ENCODE peak calls at places on chromosome 14, in four cellular contexts. One of them, this sample, is unnamed.

GRCh38 chr14:68544150-68544892 is 248.5 kb downstream of the ZFP36L1 start:
- DNase-seq in IMR-90: peak; percentile 100
- DNase-seq in left lung: peak; percentile 61
- DNase-seq in psoas muscle: peak; percentile 66
- DNase-seq in this sample: peak; percentile 84

GRCh38 chr14:95507701-95508103 is 8.7 kb downstream of the SYNE3 start:
- DNase-seq in left lung: peak; percentile 39
- DNase-seq in IMR-90: peak; percentile 75
- DNase-seq in psoas muscle: peak; percentile 45
- DNase-seq in this sample: no peak

GRCh38 chr14:29271669-29272068 is 505.1 kb downstream of the FOXG1 start:
- DNase-seq in IMR-90: peak; percentile 7
- DNase-seq in left lung: no peak
- DNase-seq in psoas muscle: no peak
- DNase-seq in this sample: no peak

GRCh38 chr14:49303952-49304516 is 282.1 kb downstream of the RPS29 start:
- DNase-seq in left lung: no peak
- DNase-seq in psoas muscle: no peak
- DNase-seq in IMR-90: peak; percentile 13
- DNase-seq in this sample: peak; percentile 5

GRCh38 chr14:32397871-32398640 is 69.0 kb downstream of the AKAP6 start:
- DNase-seq in IMR-90: peak; percentile 44
- DNase-seq in left lung: no peak
- DNase-seq in psoas muscle: no peak
- DNase-seq in this sample: no peak

GRCh38 chr14:54348923-54349615 is 47.7 kb upstream of the CDKN3 start:
- DNase-seq in IMR-90: peak; percentile 23
- DNase-seq in psoas muscle: peak; percentile 34
- DNase-seq in left lung: no peak
- DNase-seq in this sample: peak; percentile 39

GRCh38 chr14:104392396-104393198 is 187.0 kb upstream of the C14orf180 start:
- DNase-seq in left lung: no peak
- DNase-seq in psoas muscle: no peak
- DNase-seq in IMR-90: no peak
- DNase-seq in this sample: no peak

GRCh38 chr14:88568196-88568595 is 5.4 kb downstream of the ZC3H14 start:
- DNase-seq in left lung: no peak
- DNase-seq in IMR-90: no peak
- DNase-seq in psoas muscle: no peak
- DNase-seq in this sample: no peak

GRCh38 chr14:80572666-80573065 is 361.4 kb upstream of the DIO2 start:
- DNase-seq in left lung: no peak
- DNase-seq in IMR-90: no peak
- DNase-seq in psoas muscle: no peak
- DNase-seq in this sample: no peak
- TF ChIP-seq CTCF in left lung: no peak
- TF ChIP-seq CTCF in IMR-90: no peak
- TF ChIP-seq CTCF in psoas muscle: no peak
- TF ChIP-seq CTCF in this sample: no peak

GRCh38 chr14:23610815-23611289 is 25.3 kb upstream of the DHRS2 start:
- DNase-seq in psoas muscle: no peak
- DNase-seq in left lung: no peak
- DNase-seq in IMR-90: no peak
- DNase-seq in this sample: no peak

GRCh38 chr14:23612354-23612732 is 23.8 kb upstream of the DHRS2 start:
- DNase-seq in psoas muscle: no peak
- DNase-seq in IMR-90: no peak
- DNase-seq in left lung: peak; percentile 46
- DNase-seq in this sample: no peak

GRCh38 chr14:23614395-23614828 is 21.8 kb upstream of the DHRS2 start:
- DNase-seq in psoas muscle: no peak
- DNase-seq in IMR-90: no peak
- DNase-seq in left lung: no peak
- DNase-seq in this sample: no peak

GRCh38 chr14:23613242-23614070 is 22.7 kb upstream of the DHRS2 start:
- DNase-seq in psoas muscle: no peak
- DNase-seq in left lung: no peak
- DNase-seq in IMR-90: no peak
- DNase-seq in this sample: no peak

GRCh38 chr14:23612802-23613201 is 23.4 kb upstream of the DHRS2 start:
- DNase-seq in IMR-90: no peak
- DNase-seq in psoas muscle: no peak
- DNase-seq in left lung: no peak
- DNase-seq in this sample: no peak
- H3K27ac ChIP-seq in IMR-90: no peak overlapping the region
- H3K27ac ChIP-seq in psoas muscle: no peak overlapping the region
- H3K27ac ChIP-seq in left lung: no peak overlapping the region
- H3K27ac ChIP-seq in this sample: no peak overlapping the region

GRCh38 chr14:64873506-64874220 is 6.0 kb downstream of the SPTB start:
- DNase-seq in left lung: no peak
- DNase-seq in psoas muscle: no peak
- DNase-seq in IMR-90: peak; percentile 1
- DNase-seq in this sample: no peak

GRCh38 chr14:64875350-64875749 is 4.4 kb downstream of the SPTB start:
- DNase-seq in psoas muscle: no peak
- DNase-seq in left lung: no peak
- DNase-seq in IMR-90: no peak
- DNase-seq in this sample: no peak

GRCh38 chr14:64870160-64870559 is 9.5 kb downstream of the SPTB start:
- DNase-seq in psoas muscle: no peak
- DNase-seq in IMR-90: no peak
- DNase-seq in left lung: no peak
- DNase-seq in this sample: no peak

GRCh38 chr14:64867182-64867581 is 12.5 kb downstream of the SPTB start:
- DNase-seq in left lung: no peak
- DNase-seq in IMR-90: no peak
- DNase-seq in psoas muscle: no peak
- DNase-seq in this sample: no peak

GRCh38 chr14:64871344-64871743 is 8.4 kb downstream of the SPTB start:
- DNase-seq in psoas muscle: no peak
- DNase-seq in IMR-90: no peak
- DNase-seq in left lung: no peak
- DNase-seq in this sample: no peak
- H3K4me1 ChIP-seq in psoas muscle: peaks cover 83% of the 10 kb centered on the region
- H3K4me1 ChIP-seq in IMR-90: no peaks in the 10 kb centered on the region
- H3K4me1 ChIP-seq in left lung: no peaks in the 10 kb centered on the region
- H3K4me1 ChIP-seq in this sample: no peaks in the 10 kb centered on the region

GRCh38 chr14:45838597-45838996 is 585.6 kb upstream of the MIS18BP1 start:
- DNase-seq in left lung: no peak
- DNase-seq in IMR-90: no peak
- DNase-seq in psoas muscle: no peak
- DNase-seq in this sample: no peak
- TF ChIP-seq CTCF in left lung: no peak
- TF ChIP-seq CTCF in IMR-90: peak; percentile 5
- TF ChIP-seq CTCF in psoas muscle: no peak
- TF ChIP-seq CTCF in this sample: no peak

DNA sequence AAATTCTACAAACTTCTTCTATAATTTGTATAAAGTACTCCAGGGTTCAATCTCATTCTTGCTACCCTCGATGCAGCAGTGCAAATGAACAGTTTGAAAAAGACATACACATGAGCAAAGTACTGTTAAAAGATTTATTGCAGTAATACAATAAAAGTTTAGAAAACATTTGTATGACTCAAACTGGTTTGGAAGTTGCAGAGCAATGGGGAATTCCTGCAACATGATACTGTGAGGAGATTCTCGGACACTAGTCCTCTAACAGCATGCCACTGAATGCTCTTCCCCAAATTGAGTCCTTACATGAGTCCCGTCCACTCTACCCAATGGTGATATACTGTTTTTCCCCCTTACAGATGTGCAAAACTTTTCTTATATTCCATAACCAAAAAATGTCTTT is 45.4 kb downstream of the ATG14 start:
- DNase-seq in psoas muscle: no peak
- DNase-seq in IMR-90: peak; percentile 85
- DNase-seq in left lung: no peak
- DNase-seq in this sample: no peak
- H3K27ac ChIP-seq in psoas muscle: peak overlapping the region; percentile 18
- H3K27ac ChIP-seq in IMR-90: no peak overlapping the region
- H3K27ac ChIP-seq in left lung: no peak overlapping the region
- H3K27ac ChIP-seq in this sample: no peak overlapping the region

DNA sequence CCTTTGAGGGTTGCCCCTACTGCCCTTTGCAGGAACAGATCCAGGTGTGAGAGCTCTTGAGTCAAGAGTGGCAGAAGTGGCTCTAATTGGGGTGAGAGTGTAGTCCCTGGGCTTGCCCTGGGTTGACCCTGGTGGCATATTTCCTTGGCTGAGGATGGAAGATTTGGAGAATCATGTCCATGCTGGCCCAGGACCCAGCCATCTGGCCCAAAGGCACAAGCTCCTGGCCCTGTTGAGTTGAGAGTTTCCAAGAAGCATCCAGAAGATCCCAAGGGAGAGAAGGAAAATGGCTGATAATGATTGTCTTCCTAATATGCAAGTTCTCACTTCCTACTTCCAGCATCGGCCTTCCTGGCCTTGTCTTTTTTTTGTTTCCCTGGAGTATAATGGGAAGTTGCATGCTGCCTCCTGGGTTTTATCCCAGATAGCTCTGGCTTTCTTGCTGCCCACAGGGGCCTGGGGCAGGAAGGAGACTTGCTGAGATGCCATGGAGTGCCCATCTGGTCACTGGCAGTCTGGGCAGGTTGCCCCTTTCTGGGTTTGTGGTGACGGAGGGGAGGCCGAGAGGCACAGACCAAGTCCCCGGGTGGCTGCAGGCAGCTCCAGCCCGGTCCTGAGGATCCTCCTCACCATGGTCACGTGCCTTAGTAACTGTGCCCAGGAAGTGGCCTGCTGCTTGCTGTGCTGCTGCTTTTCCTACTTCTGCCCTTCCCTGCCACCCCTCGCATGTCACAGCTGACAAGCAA is 55.3 kb upstream of the SRSF5 start:
- DNase-seq in IMR-90: no peak
- DNase-seq in psoas muscle: no peak
- DNase-seq in left lung: peak; percentile 74
- DNase-seq in this sample: peak; percentile 47
- H3K4me1 ChIP-seq in IMR-90: peaks cover 22% of the 10 kb centered on the region
- H3K4me1 ChIP-seq in psoas muscle: peaks cover 45% of the 10 kb centered on the region
- H3K4me1 ChIP-seq in left lung: peaks cover 82% of the 10 kb centered on the region
- H3K4me1 ChIP-seq in this sample: peaks cover 25% of the 10 kb centered on the region

GRCh38 chr14:39014460-39014859 is 88.6 kb downstream of the SEC23A start:
- DNase-seq in left lung: no peak
- DNase-seq in psoas muscle: no peak
- DNase-seq in IMR-90: no peak
- DNase-seq in this sample: no peak

GRCh38 chr14:39016733-39017095 is 86.3 kb downstream of the SEC23A start:
- DNase-seq in left lung: no peak
- DNase-seq in IMR-90: no peak
- DNase-seq in psoas muscle: no peak
- DNase-seq in this sample: no peak

GRCh38 chr14:39015964-39016577 is 87.0 kb downstream of the SEC23A start:
- DNase-seq in psoas muscle: no peak
- DNase-seq in IMR-90: peak; percentile 13
- DNase-seq in left lung: no peak
- DNase-seq in this sample: no peak

DNA sequence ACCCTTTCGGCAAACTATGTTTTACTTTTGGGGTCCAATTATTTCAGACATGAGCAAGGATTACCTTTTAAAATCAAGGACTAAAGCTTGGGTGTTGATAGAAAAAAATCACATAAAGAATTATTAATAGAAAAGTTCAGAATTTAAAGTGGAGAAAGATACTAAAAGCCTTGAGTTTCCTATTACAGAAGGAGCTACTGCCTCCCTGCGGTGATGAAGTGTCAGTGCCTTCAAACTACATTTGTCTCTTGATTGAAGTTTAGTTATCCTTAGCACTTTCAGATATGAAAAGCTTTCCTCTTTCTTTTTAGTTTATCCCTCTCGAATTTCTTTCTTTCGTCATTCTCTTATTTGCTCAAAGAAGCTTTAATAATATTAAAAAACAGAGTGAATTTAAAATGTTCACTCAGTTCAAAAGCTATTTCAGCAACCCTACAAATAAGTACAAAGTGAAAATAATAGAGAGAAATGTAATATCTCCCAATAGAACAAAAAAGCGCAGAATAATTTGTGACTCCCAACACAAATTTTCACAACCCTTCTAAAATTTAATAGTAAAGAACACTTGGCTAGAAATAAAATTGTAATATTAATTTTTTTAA is 87.6 kb downstream of the SEC23A start:
- DNase-seq in psoas muscle: no peak
- DNase-seq in left lung: no peak
- DNase-seq in IMR-90: peak; percentile 59
- DNase-seq in this sample: peak; percentile 25
- TF ChIP-seq CTCF in psoas muscle: peak; percentile 84
- TF ChIP-seq CTCF in left lung: peak; percentile 60
- TF ChIP-seq CTCF in IMR-90: peak; percentile 74
- TF ChIP-seq CTCF in this sample: peak; percentile 73

DNA sequence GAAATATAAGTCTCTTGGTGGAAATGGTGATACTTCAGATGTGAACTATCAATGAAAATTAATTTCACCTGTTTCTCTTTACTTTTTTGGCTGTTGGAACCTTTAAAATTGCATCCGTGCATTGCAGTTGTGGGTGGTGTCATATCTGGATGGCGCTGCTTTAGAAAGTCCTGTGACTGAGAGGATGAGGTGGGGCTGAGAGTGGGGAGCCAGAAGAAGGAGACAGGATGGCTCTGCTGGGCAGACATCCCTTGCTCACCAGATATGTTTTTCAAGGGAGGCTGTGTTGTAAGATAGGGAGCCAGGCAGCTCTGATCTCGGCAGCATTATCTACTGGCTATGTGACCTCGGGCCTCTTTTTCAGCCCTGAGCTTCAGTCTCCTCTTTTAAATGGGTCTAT is 12.7 kb downstream of the ASB2 start:
- DNase-seq in psoas muscle: no peak
- DNase-seq in left lung: no peak
- DNase-seq in IMR-90: no peak
- DNase-seq in this sample: no peak
- H3K27ac ChIP-seq in psoas muscle: peak overlapping the region; percentile 98
- H3K27ac ChIP-seq in left lung: peak overlapping the region; percentile 41
- H3K27ac ChIP-seq in IMR-90: no peak overlapping the region
- H3K27ac ChIP-seq in this sample: peak overlapping the region; percentile 8

DNA sequence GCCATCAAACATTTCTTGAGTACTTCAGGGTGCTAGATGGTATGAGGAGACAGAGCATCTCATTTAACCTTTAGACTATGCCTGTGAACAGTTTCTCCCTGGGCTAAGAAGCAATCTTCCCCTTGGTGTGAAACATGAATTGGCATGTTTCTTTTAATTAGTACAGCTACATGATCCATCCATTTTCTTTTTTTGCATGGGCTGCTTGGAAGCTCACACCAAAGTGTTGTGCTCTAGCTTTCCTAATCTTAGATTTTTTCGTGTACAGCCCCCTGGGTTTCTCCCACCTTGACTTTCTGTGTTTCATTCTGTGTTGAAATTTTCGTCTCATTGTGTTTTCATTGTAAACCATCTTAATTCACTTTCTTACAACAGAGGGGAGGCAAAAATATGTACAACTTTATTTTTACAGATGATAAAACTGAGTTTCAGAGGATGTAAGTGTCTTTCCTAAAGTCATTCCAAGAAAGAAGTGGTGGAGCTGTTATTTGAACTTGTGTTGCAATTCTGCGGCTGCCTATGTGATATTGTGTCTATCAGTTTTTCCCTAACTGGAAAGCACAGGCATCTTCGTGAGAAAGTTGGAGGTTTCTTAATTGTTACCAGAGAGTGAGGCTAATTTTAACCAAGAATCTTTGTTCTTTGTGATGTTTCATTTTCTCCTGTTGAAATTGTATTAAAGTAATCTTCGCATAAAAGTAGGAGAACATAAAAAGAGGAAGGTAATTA is 64.5 kb downstream of the DAAM1 start:
- DNase-seq in psoas muscle: no peak
- DNase-seq in IMR-90: no peak
- DNase-seq in left lung: no peak
- DNase-seq in this sample: no peak
- H3K4me1 ChIP-seq in psoas muscle: peaks cover 26% of the 10 kb centered on the region
- H3K4me1 ChIP-seq in IMR-90: peaks cover 17% of the 10 kb centered on the region
- H3K4me1 ChIP-seq in left lung: peaks cover 37% of the 10 kb centered on the region
- H3K4me1 ChIP-seq in this sample: peaks cover 91% of the 10 kb centered on the region

GRCh38 chr14:106037380-106037779 is 511.0 kb downstream of the TMEM121 start:
- DNase-seq in IMR-90: no peak
- DNase-seq in left lung: no peak
- DNase-seq in psoas muscle: no peak
- DNase-seq in this sample: no peak
- TF ChIP-seq CTCF in IMR-90: no peak
- TF ChIP-seq CTCF in left lung: no peak
- TF ChIP-seq CTCF in psoas muscle: no peak
- TF ChIP-seq CTCF in this sample: no peak

This sample was measured in heart right ventricle.